ENCODE peak calls at places on chromosome 17, in five cellular contexts. N is right atrium auricular region, Z is fibroblast of pulmonary artery, Q is AG04450, A is skeletal muscle cell. F is an unnamed sample.

GRCh38 chr17:18246880-18247612 is 11.5 kb downstream of the FLII start:
- DNase-seq in N (no peak), Z (peak; percentile 31), Q (no peak), A (no peak), F (peak; percentile 75)

GRCh38 chr17:47968836-47969235 is 2.1 kb upstream of the CDK5RAP3 start:
- DNase-seq in N (no peak), Z (no peak), Q (no peak), A (no peak), F (no peak)

GRCh38 chr17:6510321-6511023 is 45.9 kb downstream of the PITPNM3 start:
- DNase-seq in N (no peak), Z (no peak), Q (no peak), A (no peak), F (no peak)

GRCh38 chr17:5182597-5183409 is 8.9 kb downstream of the ZNF594 start:
- DNase-seq in N (no peak), Z (no peak), Q (no peak), A (no peak), F (no peak)

GRCh38 chr17:6786618-6787017 is 10.6 kb downstream of the FBXO39 start:
- DNase-seq in N (no peak), Z (peak; percentile 94), Q (peak; percentile 13), A (peak; percentile 59), F (no peak)

GRCh38 chr17:19243838-19244237 is 6.7 kb downstream of the EPN2 start:
- DNase-seq in N (no peak), Z (no peak), Q (no peak), A (no peak), F (no peak)

GRCh38 chr17:52024296-52024870 is 134.1 kb downstream of the CA10 start:
- DNase-seq in N (no peak), Z (peak; percentile 20), Q (no peak), A (peak; percentile 4), F (no peak)

GRCh38 chr17:41496803-41497484 is 7.2 kb upstream of the KRT36 start:
- DNase-seq in N (peak; percentile 65), Z (peak; percentile 85), Q (peak; percentile 55), A (peak; percentile 45), F (peak; percentile 66)

GRCh38 chr17:2510559-2510958 is 1.1 kb downstream of the METTL16 start:
- DNase-seq in N (no peak), Z (no peak), Q (no peak), A (no peak), F (peak; percentile 56)

GRCh38 chr17:17048106-17048505 is 5.8 kb downstream of the MPRIP start:
- DNase-seq in N (no peak), Z (no peak), Q (no peak), A (no peak), F (no peak)

GRCh38 chr17:14580494-14580893 is 279.6 kb downstream of the HS3ST3B1 start:
- DNase-seq in N (no peak), Z (no peak), Q (no peak), A (peak; percentile 0), F (no peak)

GRCh38 chr17:59381716-59382570 is 50.5 kb downstream of the YPEL2 start:
- DNase-seq in N (no peak), Z (peak; percentile 39), Q (no peak), A (no peak), F (no peak)

GRCh38 chr17:40121886-40122465 is at the start of gene MSL1:
- DNase-seq in N (peak; percentile 87), Z (peak; percentile 81), Q (no peak), A (no peak), F (peak; percentile 87)

GRCh38 chr17:65101371-65101770 is 35.8 kb upstream of the RGS9 start:
- DNase-seq in N (no peak), Z (no peak), Q (no peak), A (no peak), F (no peak)

GRCh38 chr17:65055280-65055707 is 1.2 kb downstream of the GNA13 start:
- DNase-seq in N (no peak), Z (no peak), Q (no peak), A (no peak), F (no peak)

GRCh38 chr17:187130-187529 is 5.7 kb upstream of the DOC2B start:
- DNase-seq in N (no peak), Z (no peak), Q (no peak), A (no peak), F (no peak)

GRCh38 chr17:60472449-60472848 is 50.2 kb downstream of the CHCT1 start:
- DNase-seq in N (no peak), Z (no peak), Q (no peak), A (no peak), F (no peak)

GRCh38 chr17:41437254-41437653 is 3.5 kb downstream of the KRT38 start:
- DNase-seq in N (no peak), Z (no peak), Q (no peak), A (no peak), F (no peak)

GRCh38 chr17:70599198-70599597 is 429.9 kb downstream of the KCNJ2 start:
- DNase-seq in N (no peak), Z (no peak), Q (no peak), A (no peak), F (no peak)

GRCh38 chr17:72539981-72540897 is 419.4 kb downstream of the SOX9 start:
- DNase-seq in N (peak; percentile 80), Z (peak; percentile 67), Q (no peak), A (peak; percentile 10), F (peak; percentile 94)

GRCh38 chr17:28405632-28406477 is at the start of gene SLC46A1:
- DNase-seq in N (no peak), Z (peak; percentile 7), Q (no peak), A (no peak), F (no peak)

GRCh38 chr17:28407130-28407973 is 1.3 kb upstream of the SLC46A1 start:
- DNase-seq in N (no peak), Z (no peak), Q (no peak), A (no peak), F (no peak)

GRCh38 chr17:28407974-28408306 is 1.9 kb upstream of the SLC46A1 start:
- DNase-seq in N (no peak), Z (no peak), Q (no peak), A (no peak), F (no peak)

GRCh38 chr17:28404812-28405570 is 1.0 kb downstream of the SLC46A1 start:
- DNase-seq in N (no peak), Z (no peak), Q (no peak), A (no peak), F (no peak)

DNA sequence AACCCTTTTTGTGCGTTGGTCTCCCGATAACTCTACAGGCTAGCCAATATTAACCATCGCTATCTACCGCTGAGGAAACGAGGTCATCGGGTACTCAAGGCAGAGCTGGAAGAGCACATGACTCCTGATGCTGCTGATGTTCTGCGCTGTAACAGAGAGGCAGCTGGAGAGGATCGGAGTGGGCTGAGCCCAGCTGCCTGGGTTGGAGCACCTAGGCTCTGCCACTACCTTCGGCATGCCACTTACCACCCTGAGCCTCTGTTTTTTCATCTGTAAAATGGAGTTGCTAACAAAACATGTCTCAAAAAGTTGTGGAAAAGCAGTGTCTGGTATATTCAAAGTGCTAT is 439 bp upstream of the SLC46A1 start:
- DNase-seq in N (no peak), Z (no peak), Q (no peak), A (no peak), F (no peak)
- H3K4me3 ChIP-seq in N (peak overlapping the region; percentile 71), Z (peak overlapping the region; percentile 61), Q (peak overlapping the region; percentile 72), A (peak overlapping the region; percentile 62), F (peak overlapping the region; percentile 66)

DNA sequence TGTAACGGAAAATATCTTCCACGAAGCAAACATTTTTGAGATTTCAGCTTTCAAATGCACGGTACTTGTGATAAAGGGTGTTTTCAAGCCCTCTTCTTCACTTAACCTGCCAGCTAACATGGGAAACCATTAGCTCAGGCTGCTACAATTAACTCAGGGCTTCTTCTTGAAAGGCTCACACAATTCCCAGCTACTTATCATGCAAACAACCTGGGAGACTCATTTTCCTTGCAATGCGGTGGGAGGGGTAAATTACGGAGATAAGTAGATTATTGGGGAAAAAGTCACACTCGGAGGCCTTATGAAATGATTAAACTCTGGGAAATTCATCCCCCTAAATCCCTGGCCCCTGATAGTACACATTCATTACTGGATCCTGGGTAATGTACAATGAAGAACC is 266.4 kb downstream of the STX8 start:
- DNase-seq in N (no peak), Z (no peak), Q (no peak), A (no peak), F (no peak)
- H3K4me3 ChIP-seq in N (no peak overlapping the region), Z (no peak overlapping the region), Q (no peak overlapping the region), A (no peak overlapping the region), F (no peak overlapping the region)

GRCh38 chr17:50328360-50328759 is 17.6 kb upstream of the XYLT2 start:
- DNase-seq in N (no peak), Z (no peak), Q (no peak), A (no peak), F (no peak)

GRCh38 chr17:50329716-50330115 is 16.2 kb upstream of the XYLT2 start:
- DNase-seq in N (no peak), Z (no peak), Q (no peak), A (no peak), F (no peak)

GRCh38 chr17:50330151-50330753 is 15.7 kb upstream of the XYLT2 start:
- DNase-seq in N (no peak), Z (no peak), Q (no peak), A (no peak), F (no peak)

GRCh38 chr17:50326831-50327364 is 19.0 kb upstream of the XYLT2 start:
- DNase-seq in N (no peak), Z (no peak), Q (no peak), A (no peak), F (no peak)

GRCh38 chr17:50328926-50329325 is 17.0 kb upstream of the XYLT2 start:
- DNase-seq in N (no peak), Z (no peak), Q (no peak), A (no peak), F (no peak)
- H3K4me3 ChIP-seq in N (no peak overlapping the region), Z (no peak overlapping the region), Q (no peak overlapping the region), A (no peak overlapping the region), F (no peak overlapping the region)

GRCh38 chr17:57285681-57286080 is 29.4 kb downstream of the MSI2 start:
- DNase-seq in N (no peak), Z (no peak), Q (no peak), A (no peak), F (no peak)
- H3K4me3 ChIP-seq in N (no peak overlapping the region), Z (no peak overlapping the region), Q (no peak overlapping the region), A (no peak overlapping the region), F (no peak overlapping the region)

GRCh38 chr17:75753514-75754377 is 11.2 kb downstream of the GALK1 start:
- DNase-seq in N (no peak), Z (peak; percentile 71), Q (no peak), A (no peak), F (no peak)
- H3K4me3 ChIP-seq in N (peak overlapping the region; percentile 56), Z (peak overlapping the region; percentile 47), Q (peak overlapping the region; percentile 57), A (peak overlapping the region; percentile 48), F (no peak overlapping the region)

GRCh38 chr17:82029990-82030469 is 1.4 kb upstream of the RAC3 start:
- DNase-seq in N (no peak), Z (no peak), Q (no peak), A (no peak), F (no peak)
- H3K4me3 ChIP-seq in N (peak overlapping the region; percentile 57), Z (no peak overlapping the region), Q (no peak overlapping the region), A (no peak overlapping the region), F (no peak overlapping the region)

DNA sequence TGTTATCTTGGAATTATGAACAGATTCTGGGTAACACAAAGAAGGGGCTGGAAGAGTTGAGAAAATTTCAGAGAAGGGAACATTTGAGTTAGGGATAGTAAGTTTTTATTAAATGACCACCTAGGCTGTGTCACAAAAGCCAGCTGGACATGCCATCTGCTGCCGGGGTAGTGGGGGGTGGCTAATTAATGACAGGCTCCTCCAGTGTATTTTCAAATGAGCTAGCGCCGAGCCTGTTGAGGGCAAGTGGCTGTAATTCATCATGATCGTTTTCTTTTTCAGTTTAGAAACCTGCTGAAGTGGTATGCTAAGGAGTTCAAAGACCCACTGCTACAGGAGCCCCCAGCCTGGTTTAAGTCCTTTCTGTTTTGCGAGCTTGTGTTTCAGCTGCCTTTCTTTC is 6.2 kb downstream of the TMEM97 start:
- DNase-seq in N (no peak), Z (no peak), Q (no peak), A (no peak), F (no peak)
- H3K4me3 ChIP-seq in N (no peak overlapping the region), Z (no peak overlapping the region), Q (no peak overlapping the region), A (no peak overlapping the region), F (no peak overlapping the region)

F was measured in lower leg skin.